ENCODE peak calls at places on chromosomes 2 and 18, in seven cellular contexts. T is right lobe of liver, B is Panc1, W is transverse colon, M is cardiac fibroblast, R is foreskin fibroblast, E is K562. O is an unnamed sample.

GRCh38 chr18:319745-320144 is 51.9 kb upstream of the THOC1 start:
- DNase-seq in B (no peak), R (no peak), M (no peak), W (no peak), E (no peak), T (no peak), O (no peak)

GRCh38 chr18:32036506-32037210 is 18.0 kb downstream of the RNF125 start:
- DNase-seq in E (no peak), M (no peak), W (no peak), T (no peak), R (no peak), B (no peak), O (no peak)

GRCh38 chr18:48072428-48073204 is 142.2 kb upstream of the SMAD2 start:
- DNase-seq in E (no peak), M (no peak), T (no peak), R (no peak), W (no peak), B (no peak), O (no peak)

GRCh38 chr2:229943171-229943570 is 20.9 kb downstream of the FBXO36 start:
- DNase-seq in W (no peak), T (no peak), R (no peak), M (no peak), E (no peak), B (no peak), O (no peak)

GRCh38 chr2:113977660-113978523 is 88.0 kb downstream of the ACTR3 start:
- DNase-seq in R (peak; percentile 68), T (no peak), E (no peak), B (no peak), M (peak; percentile 58), W (no peak), O (no peak)

GRCh38 chr2:188291142-188291616 is 495 bp upstream of the GULP1 start:
- DNase-seq in M (peak; percentile 26), T (no peak), E (peak; percentile 67), B (no peak), R (peak; percentile 60), W (peak; percentile 15), O (no peak)

GRCh38 chr2:23620841-23621341 is 235.9 kb downstream of the KLHL29 start:
- DNase-seq in M (peak; percentile 77), E (no peak), B (no peak), W (peak; percentile 15), T (peak; percentile 50), R (peak; percentile 47), O (no peak)

GRCh38 chr2:155456222-155456621 is 757.7 kb downstream of the KCNJ3 start:
- DNase-seq in R (no peak), T (no peak), M (no peak), E (no peak), B (no peak), W (no peak), O (no peak)

GRCh38 chr18:44816028-44816427 is 135.3 kb downstream of the SETBP1 start:
- DNase-seq in M (no peak), R (no peak), E (no peak), T (no peak), W (no peak), B (no peak), O (no peak)

GRCh38 chr2:38260469-38260868 is 116.6 kb downstream of the ATL2 start:
- DNase-seq in M (no peak), T (no peak), W (no peak), B (no peak), E (peak; percentile 23), R (peak; percentile 14), O (no peak)

GRCh38 chr2:240818543-240819403 is 1.2 kb downstream of the KIF1A start:
- DNase-seq in W (no peak), R (no peak), E (no peak), T (no peak), B (no peak), M (no peak), O (no peak)

GRCh38 chr18:37565138-37565984 is at the start of gene CELF4:
- DNase-seq in R (peak; percentile 37), B (no peak), E (no peak), M (no peak), T (no peak), W (no peak), O (no peak)

GRCh38 chr2:215982465-215982875 is 30.9 kb downstream of the MREG start:
- DNase-seq in M (no peak), R (peak; percentile 52), B (peak; percentile 96), T (peak; percentile 60), W (no peak), E (no peak), O (no peak)

GRCh38 chr2:33583194-33583938 is 15.7 kb downstream of the FAM98A start:
- DNase-seq in W (no peak), R (peak; percentile 76), M (peak; percentile 57), E (peak; percentile 50), T (no peak), B (no peak), O (no peak)

GRCh38 chr2:7795358-7796199 is 878.4 kb downstream of the RNF144A start:
- DNase-seq in R (peak; percentile 20), B (no peak), E (no peak), W (no peak), T (no peak), M (no peak), O (no peak)

DNA sequence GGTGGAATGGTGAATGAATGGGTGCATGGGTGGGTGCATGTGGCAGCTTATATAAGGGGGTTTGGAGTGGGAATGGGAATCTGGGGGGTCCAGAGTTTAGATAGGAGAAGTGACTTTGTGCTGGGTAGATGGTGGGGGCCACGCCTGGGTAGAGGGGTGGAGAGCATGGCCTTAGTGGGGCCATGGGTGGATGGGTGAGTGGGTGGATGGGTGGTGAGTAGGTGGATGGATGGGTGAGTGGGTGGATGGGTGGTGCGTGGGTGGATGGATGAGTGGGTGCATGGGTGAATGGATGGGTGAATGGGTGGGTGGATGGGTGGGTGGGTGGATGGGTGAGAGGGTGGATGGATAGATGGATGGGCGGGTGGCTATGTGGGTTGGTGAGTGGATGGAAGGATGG is 53.9 kb downstream of the MYO7B start:
- DNase-seq in M (no peak), B (no peak), W (no peak), R (no peak), T (no peak), E (no peak), O (no peak)
- H3K4me3 ChIP-seq in M (no peak overlapping the region), B (no peak overlapping the region), W (no peak overlapping the region), R (no peak overlapping the region), T (no peak overlapping the region), E (no peak overlapping the region), O (no peak overlapping the region)

GRCh38 chr2:177784449-177784845 is 288.1 kb downstream of the PDE11A start:
- DNase-seq in R (peak; percentile 12), M (peak; percentile 59), E (no peak), B (no peak), W (no peak), T (no peak), O (no peak)
- H3K4me3 ChIP-seq in R (no peak overlapping the region), M (no peak overlapping the region), E (no peak overlapping the region), B (no peak overlapping the region), W (no peak overlapping the region), T (no peak overlapping the region), O (no peak overlapping the region)

GRCh38 chr18:78980777-78981651 is 1.4 kb downstream of the SALL3 start:
- DNase-seq in R (no peak), T (no peak), W (no peak), B (no peak), E (no peak), M (no peak), O (no peak)
- H3K4me3 ChIP-seq in R (no peak overlapping the region), T (no peak overlapping the region), W (no peak overlapping the region), B (no peak overlapping the region), E (no peak overlapping the region), M (no peak overlapping the region), O (no peak overlapping the region)

GRCh38 chr18:80171190-80171872 is 62.3 kb downstream of the ADNP2 start:
- DNase-seq in M (peak; percentile 45), W (peak; percentile 50), E (peak; percentile 55), R (peak; percentile 61), T (no peak), B (no peak), O (peak; percentile 20)
- H3K4me3 ChIP-seq in M (peak overlapping the region; percentile 35), W (no peak overlapping the region), E (no peak overlapping the region), R (no peak overlapping the region), T (no peak overlapping the region), B (peak overlapping the region; percentile 43), O (no peak overlapping the region)